ENCODE peak calls at places on chromosomes 5 and 9, in eight cellular contexts. S is H9, X is tibial artery, M is endothelial cell, E is H54, F is WTC11, G is GOT3, Q is left ventricle myocardium superior. T is an unnamed sample.

GRCh38 chr9:120299785-120300184 is 280.2 kb downstream of the CDK5RAP2 start:
- DNase-seq in S (peak), X (no peak), M (no peak), E (no peak), F (peak), G (no peak), Q (no peak), T (no peak)

GRCh38 chr5:124173386-124173785 is 573.1 kb downstream of the ZNF608 start:
- DNase-seq in S (no peak), X (no peak), M (no peak), E (no peak), F (no peak), G (no peak), Q (no peak), T (no peak)

GRCh38 chr5:124909734-124910133 is 163.3 kb upstream of the ZNF608 start:
- DNase-seq in S (no peak), X (no peak), M (no peak), E (no peak), F (no peak), G (no peak), Q (no peak), T (no peak)

GRCh38 chr9:98132806-98133631 is 14.0 kb upstream of the TRIM14 start:
- DNase-seq in S (no peak), X (peak), M (no peak), E (no peak), F (no peak), G (no peak), Q (no peak), T (no peak)

GRCh38 chr5:147925020-147925419 is 18.7 kb upstream of the C5orf46 start:
- DNase-seq in S (no peak), X (no peak), M (no peak), E (no peak), F (no peak), G (no peak), Q (no peak), T (no peak)

GRCh38 chr9:21906878-21907277 is 87.3 kb downstream of the CDKN2A start:
- DNase-seq in S (no peak), X (no peak), M (no peak), E (no peak), F (no peak), G (no peak), Q (no peak), T (no peak)

GRCh38 chr5:142745268-142745667 is 24.9 kb upstream of the ARHGAP26 start:
- DNase-seq in S (no peak), X (no peak), M (no peak), E (no peak), F (no peak), G (no peak), Q (peak), T (no peak)

GRCh38 chr5:68046445-68046844 is 169.1 kb upstream of the PIK3R1 start:
- DNase-seq in S (no peak), X (peak), M (no peak), E (peak), F (no peak), G (peak), Q (no peak), T (no peak)

GRCh38 chr5:40552981-40553380 is 126.7 kb upstream of the PTGER4 start:
- DNase-seq in S (no peak), X (no peak), M (no peak), E (no peak), F (no peak), G (no peak), Q (no peak), T (no peak)

GRCh38 chr9:4077499-4078102 is 222.3 kb downstream of the GLIS3 start:
- DNase-seq in S (peak), X (peak), M (peak), E (peak), F (peak), G (no peak), Q (peak), T (no peak)

GRCh38 chr5:156595132-156595787 is 254.8 kb upstream of the PPP1R2B start:
- DNase-seq in S (no peak), X (peak), M (no peak), E (no peak), F (no peak), G (no peak), Q (peak), T (no peak)

GRCh38 chr9:101582593-101582992 is 12.2 kb downstream of the PPP3R2 start:
- DNase-seq in S (no peak), X (no peak), M (no peak), E (peak), F (no peak), G (no peak), Q (no peak), T (no peak)

GRCh38 chr5:138641547-138642298 is 66.5 kb upstream of the HSPA9 start:
- DNase-seq in S (peak), X (peak), M (peak), E (peak), F (peak), G (no peak), Q (peak), T (peak)

GRCh38 chr9:104971521-104971920 is 43.6 kb upstream of the ABCA1 start:
- DNase-seq in S (no peak), X (no peak), M (no peak), E (no peak), F (no peak), G (no peak), Q (no peak), T (no peak)

GRCh38 chr5:124634820-124635323 is 111.6 kb downstream of the ZNF608 start:
- DNase-seq in S (no peak), X (no peak), M (no peak), E (no peak), F (no peak), G (no peak), Q (no peak), T (no peak)

GRCh38 chr9:86308687-86309086 is 26.3 kb upstream of the ISCA1 start:
- DNase-seq in S (no peak), X (no peak), M (no peak), E (no peak), F (no peak), G (no peak), Q (no peak), T (no peak)

GRCh38 chr5:40447438-40447837 is 232.3 kb upstream of the PTGER4 start:
- DNase-seq in S (no peak), X (no peak), M (no peak), E (no peak), F (no peak), G (no peak), Q (no peak), T (no peak)

GRCh38 chr5:54360089-54360488 is 49.7 kb upstream of the ARL15 start:
- DNase-seq in S (peak), X (no peak), M (no peak), E (peak), F (no peak), G (peak), Q (no peak), T (peak)

GRCh38 chr5:106307265-106307664 is 1363.5 kb downstream of the EFNA5 start:
- DNase-seq in S (no peak), X (no peak), M (no peak), E (no peak), F (no peak), G (no peak), Q (no peak), T (no peak)

GRCh38 chr5:29079771-29080170 is 2041.4 kb upstream of the CDH9 start:
- DNase-seq in S (peak), X (no peak), M (peak), E (no peak), F (peak), G (no peak), Q (no peak), T (peak)

GRCh38 chr5:122615146-122615545 is 159.7 kb upstream of the SNX2 start:
- DNase-seq in S (no peak), X (no peak), M (no peak), E (no peak), F (no peak), G (no peak), Q (no peak), T (no peak)

GRCh38 chr9:7237473-7238243 is 479.9 kb downstream of the KDM4C start:
- DNase-seq in S (no peak), X (no peak), M (no peak), E (no peak), F (no peak), G (no peak), Q (no peak), T (no peak)

GRCh38 chr5:126253406-126253805 is 169.8 kb upstream of the GRAMD2B start:
- DNase-seq in S (no peak), X (no peak), M (no peak), E (no peak), F (no peak), G (no peak), Q (no peak), T (no peak)

GRCh38 chr5:39167141-39167972 is 52.0 kb downstream of the FYB1 start:
- DNase-seq in S (no peak), X (no peak), M (no peak), E (no peak), F (no peak), G (no peak), Q (no peak), T (no peak)

GRCh38 chr5:71653119-71653518 is 66.0 kb upstream of the CARTPT start:
- DNase-seq in S (no peak), X (no peak), M (no peak), E (no peak), F (no peak), G (no peak), Q (no peak), T (no peak)

GRCh38 chr5:176575488-176576422 is 26.6 kb downstream of the CDHR2 start:
- DNase-seq in S (no peak), X (no peak), M (no peak), E (no peak), F (no peak), G (no peak), Q (no peak), T (no peak)